ENCODE peak calls at places on chromosomes 6 and 20, in six cellular contexts. G, D, F, J, W and T are unnamed samples.

GRCh38 chr6:113496157-113496556 is 361.0 kb upstream of the MARCKS start:
- DNase-seq in G (no peak), D (no peak), F (peak), J (peak), W (no peak), T (no peak)

GRCh38 chr6:166490671-166491500 is 95.6 kb downstream of the RAMACL start:
- DNase-seq in G (no peak), D (no peak), F (no peak), J (peak), W (peak), T (no peak)

GRCh38 chr6:114419175-114419574 is 76.4 kb upstream of the HS3ST5 start:
- DNase-seq in G (peak), D (no peak), F (no peak), J (no peak), W (no peak), T (no peak)

GRCh38 chr20:2133318-2134183 is 31.9 kb downstream of the STK35 start:
- DNase-seq in G (no peak), D (no peak), F (no peak), J (peak), W (no peak), T (no peak)

GRCh38 chr20:24208652-24209051 is 220.1 kb upstream of the GGTLC1 start:
- DNase-seq in G (no peak), D (peak), F (peak), J (no peak), W (no peak), T (no peak)

GRCh38 chr20:25389858-25390537 is 637 bp downstream of the ABHD12 start:
- DNase-seq in G (peak), D (peak), F (peak), J (no peak), W (no peak), T (peak)

GRCh38 chr20:13554076-13554475 is 84.7 kb downstream of the TASP1 start:
- DNase-seq in G (no peak), D (no peak), F (no peak), J (peak), W (no peak), T (no peak)

GRCh38 chr6:106883808-106884262 is 90.7 kb downstream of the CD24 start:
- DNase-seq in G (no peak), D (no peak), F (no peak), J (no peak), W (no peak), T (no peak)

GRCh38 chr6:116616757-116617093 is 446 bp downstream of the RSPH4A start:
- DNase-seq in G (peak), D (peak), F (peak), J (no peak), W (no peak), T (no peak)

GRCh38 chr6:116611020-116611419 is 5.3 kb upstream of the RSPH4A start:
- DNase-seq in G (no peak), D (no peak), F (no peak), J (no peak), W (no peak), T (no peak)

DNA sequence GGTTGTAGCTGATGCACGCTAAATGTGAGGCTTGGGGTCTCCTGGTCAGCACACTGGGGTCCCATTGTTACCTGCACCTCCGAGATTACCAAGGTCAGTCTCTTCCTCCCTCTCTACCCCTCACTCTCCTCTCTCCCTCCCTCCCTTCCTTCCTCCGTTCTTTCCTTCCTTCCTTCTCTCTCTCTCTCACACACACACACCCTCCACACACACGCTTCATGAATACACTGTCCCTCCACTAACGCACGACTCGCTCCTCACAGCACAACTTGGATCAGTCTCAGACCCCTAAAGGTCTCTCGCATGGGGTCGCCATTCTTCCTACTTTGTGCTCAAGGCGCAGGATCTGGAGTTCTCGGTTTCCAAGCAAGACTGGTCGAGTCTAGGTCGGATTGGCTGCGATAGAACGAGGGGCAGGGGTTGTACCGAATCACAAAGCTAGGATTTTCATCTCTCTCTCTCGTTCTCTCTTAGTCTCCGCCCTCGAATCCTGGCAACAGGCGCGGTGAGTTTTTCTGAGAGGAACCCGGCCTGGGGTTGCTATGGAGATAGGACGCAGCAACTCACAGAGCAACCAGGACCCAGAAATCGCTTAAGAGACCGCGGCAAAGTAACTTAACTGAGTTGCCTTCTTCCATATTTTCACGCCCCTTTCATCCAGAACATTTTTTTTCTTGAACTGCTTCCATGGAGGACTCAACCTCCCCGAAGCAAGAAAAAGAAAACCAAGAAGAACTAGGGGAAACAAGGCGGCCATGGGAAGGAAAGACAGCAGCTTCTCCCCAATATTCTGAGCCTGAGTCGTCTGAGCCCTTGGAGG is at the start of gene RSPH4A:
- DNase-seq in G (peak), D (peak), F (peak), J (peak), W (peak), T (peak)
- TF ChIP-seq CTCF in G (peak), D (no peak), F (no peak), J (peak), W (peak), T (peak)

GRCh38 chr6:168032383-168032760 is 34.9 kb downstream of the KIF25 start:
- DNase-seq in G (no peak), D (no peak), F (no peak), J (peak), W (peak), T (no peak)
- TF ChIP-seq CTCF in G (no peak), D (no peak), F (no peak), J (peak), W (peak), T (peak)

DNA sequence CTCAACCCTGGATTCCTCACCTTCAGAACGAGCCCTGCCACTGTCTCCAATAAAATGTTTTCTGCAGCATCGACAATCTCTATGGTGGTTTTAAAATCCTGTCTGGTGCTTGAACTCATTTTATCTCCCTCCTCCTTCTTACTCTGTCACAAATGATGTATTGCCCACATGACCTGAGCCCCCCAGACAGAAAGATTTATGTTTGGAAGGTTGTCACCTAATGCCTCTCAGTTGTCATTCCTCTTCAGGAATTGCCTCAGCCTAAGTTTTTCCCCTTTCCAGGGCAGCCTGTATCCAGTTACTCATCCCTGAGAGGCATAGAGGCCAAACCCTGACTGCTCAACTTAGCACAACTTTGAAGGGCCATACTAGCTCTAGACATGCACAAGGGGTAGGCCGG is 9.2 kb downstream of the GPX5 start:
- DNase-seq in G (no peak), D (no peak), F (no peak), J (no peak), W (no peak), T (no peak)
- TF ChIP-seq CTCF in G (no peak), D (no peak), F (no peak), J (no peak), W (no peak), T (no peak)

DNA sequence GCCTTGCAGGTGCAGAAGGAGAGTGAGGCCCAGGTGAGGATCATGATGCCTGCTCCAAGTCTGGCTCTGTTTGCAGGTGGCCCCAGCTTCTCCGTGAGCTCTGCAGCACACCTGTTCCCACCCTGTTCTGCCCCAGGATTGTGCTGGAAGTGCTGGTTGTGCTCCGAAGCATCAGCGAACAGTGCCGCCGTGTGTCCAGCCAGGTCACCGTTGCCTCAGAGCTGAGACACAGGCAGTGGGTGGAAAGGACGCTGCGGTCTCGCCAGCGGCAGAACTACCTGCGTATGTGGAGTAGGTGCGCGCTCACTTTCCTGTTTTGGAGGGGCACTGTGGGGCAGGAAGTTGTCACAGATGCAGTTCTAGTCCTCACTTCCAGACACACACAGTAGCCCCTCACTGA is 25.0 kb downstream of the ERMARD start:
- DNase-seq in G (no peak), D (no peak), F (no peak), J (no peak), W (no peak), T (no peak)
- TF ChIP-seq CTCF in G (no peak), D (no peak), F (no peak), J (no peak), W (no peak), T (no peak)

GRCh38 chr20:38991814-38992593 is 29.9 kb downstream of the DHX35 start:
- DNase-seq in G (no peak), D (no peak), F (no peak), J (no peak), W (no peak), T (no peak)
- TF ChIP-seq CTCF in G (no peak), D (no peak), F (no peak), J (no peak), W (no peak), T (no peak)

DNA sequence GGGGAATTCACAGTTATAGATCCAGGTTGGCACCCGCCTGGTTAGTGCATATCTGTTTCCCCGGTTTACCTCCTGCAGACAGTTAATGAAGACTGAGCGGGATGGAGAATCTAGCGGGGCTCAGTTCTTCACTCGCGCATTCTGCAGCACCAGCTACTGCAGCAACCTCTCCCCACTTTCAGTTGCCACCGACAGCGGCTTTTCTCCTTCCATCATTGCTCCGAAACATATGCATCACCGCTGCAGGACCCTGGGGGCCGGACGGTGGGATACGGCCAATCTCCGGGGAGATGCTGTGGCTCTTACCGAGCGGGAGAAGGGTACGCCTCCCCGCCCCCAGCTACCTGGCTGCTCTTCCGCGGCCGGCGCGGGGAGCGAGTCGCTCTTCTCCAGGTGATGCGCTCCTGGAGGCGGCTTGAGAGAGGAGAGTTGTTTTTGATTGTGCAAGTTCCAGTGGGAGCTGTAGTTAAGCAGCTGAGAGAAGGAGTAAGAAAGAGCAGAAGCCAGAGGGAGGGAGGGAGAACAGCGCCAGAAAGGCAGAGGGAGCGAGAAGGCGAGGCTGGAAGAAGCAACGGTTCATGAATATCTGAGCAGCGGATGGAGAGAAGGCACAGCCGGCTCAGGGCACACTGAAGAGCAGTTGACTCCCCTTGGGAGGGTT is at the start of gene SGK1:
- DNase-seq in G (peak), D (peak), F (peak), J (peak), W (no peak), T (no peak)
- TF ChIP-seq CTCF in G (no peak), D (no peak), F (no peak), J (no peak), W (peak), T (peak)

DNA sequence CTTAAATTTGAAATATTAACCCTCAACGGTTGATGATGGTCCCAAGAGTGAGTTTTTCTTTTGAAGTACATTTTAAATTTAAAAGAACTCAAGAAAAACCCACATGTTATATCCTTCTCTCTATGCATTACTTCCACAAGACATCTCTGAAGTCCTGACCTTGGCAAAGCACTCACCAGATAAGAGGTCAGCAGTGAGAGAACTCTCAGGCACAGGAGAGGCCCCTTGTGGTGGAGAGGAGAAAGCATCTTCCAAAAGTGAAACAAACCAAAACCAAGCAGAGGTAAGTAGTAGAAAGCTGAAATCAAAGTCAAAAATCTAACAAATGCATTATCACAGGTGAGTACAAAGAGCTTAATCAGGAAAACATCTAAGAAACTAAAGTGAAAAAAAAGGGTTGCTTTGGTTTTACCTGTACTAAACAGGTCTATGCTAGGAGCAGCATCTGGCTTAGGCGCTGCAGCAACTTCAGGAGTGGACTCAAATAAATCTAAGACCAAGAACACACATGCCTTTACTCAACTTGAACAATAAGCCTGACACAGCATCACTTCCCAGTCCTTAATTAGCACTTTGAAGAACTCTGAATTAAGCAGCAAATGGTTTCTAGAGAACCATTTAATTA is 80.5 kb downstream of the PRSS35 start:
- DNase-seq in G (peak), D (peak), F (peak), J (peak), W (no peak), T (no peak)
- TF ChIP-seq CTCF in G (peak), D (peak), F (peak), J (peak), W (peak), T (peak)